ENCODE peak calls at places on chromosome 4, in seven cellular contexts. One of them, this sample, is unnamed. For H3K9me3 and H3K27me3, the result is how much of the 10 kb centered on the place peaks cover.

GRCh38 chr4:134944115-134944514 is 742.5 kb upstream of the PABPC4L start:
- DNase-seq in PC-9: no peak
- DNase-seq in IMR-90: no peak
- DNase-seq in CD4-positive, alpha-beta T cell: no peak
- DNase-seq in thyroid gland: no peak
- DNase-seq in body of pancreas: no peak
- DNase-seq in ovary: no peak
- DNase-seq in this sample: no peak

GRCh38 chr4:31917334-31917733 is 1197.2 kb downstream of the PCDH7 start:
- DNase-seq in PC-9: no peak
- DNase-seq in IMR-90: no peak
- DNase-seq in CD4-positive, alpha-beta T cell: no peak
- DNase-seq in thyroid gland: no peak
- DNase-seq in body of pancreas: no peak
- DNase-seq in ovary: no peak
- DNase-seq in this sample: no peak

GRCh38 chr4:86401826-86402225 is 42.0 kb upstream of the MAPK10 start:
- DNase-seq in PC-9: no peak
- DNase-seq in IMR-90: peak
- DNase-seq in CD4-positive, alpha-beta T cell: no peak
- DNase-seq in thyroid gland: no peak
- DNase-seq in body of pancreas: no peak
- DNase-seq in ovary: no peak
- DNase-seq in this sample: no peak

GRCh38 chr4:149145803-149146202 is 669.8 kb downstream of the IQCM start:
- DNase-seq in PC-9: no peak
- DNase-seq in IMR-90: peak
- DNase-seq in CD4-positive, alpha-beta T cell: no peak
- DNase-seq in thyroid gland: no peak
- DNase-seq in body of pancreas: no peak
- DNase-seq in ovary: no peak
- DNase-seq in this sample: no peak

GRCh38 chr4:139555705-139556070 is 331 bp downstream of the SETD7 start:
- DNase-seq in PC-9: no peak
- DNase-seq in IMR-90: no peak
- DNase-seq in CD4-positive, alpha-beta T cell: no peak
- DNase-seq in thyroid gland: peak
- DNase-seq in body of pancreas: peak
- DNase-seq in ovary: peak
- DNase-seq in this sample: peak

GRCh38 chr4:47662975-47663374 is 174.9 kb downstream of the CORIN start:
- DNase-seq in PC-9: no peak
- DNase-seq in IMR-90: no peak
- DNase-seq in CD4-positive, alpha-beta T cell: no peak
- DNase-seq in thyroid gland: no peak
- DNase-seq in body of pancreas: no peak
- DNase-seq in ovary: no peak
- DNase-seq in this sample: no peak

GRCh38 chr4:171524913-171525312 is 288.3 kb upstream of the GALNTL6 start:
- DNase-seq in PC-9: no peak
- DNase-seq in IMR-90: no peak
- DNase-seq in CD4-positive, alpha-beta T cell: no peak
- DNase-seq in thyroid gland: no peak
- DNase-seq in body of pancreas: no peak
- DNase-seq in ovary: no peak
- DNase-seq in this sample: no peak

GRCh38 chr4:138892483-138893386 is 122.8 kb upstream of the NOCT start:
- DNase-seq in PC-9: no peak
- DNase-seq in IMR-90: peak
- DNase-seq in CD4-positive, alpha-beta T cell: no peak
- DNase-seq in thyroid gland: no peak
- DNase-seq in body of pancreas: no peak
- DNase-seq in ovary: no peak
- DNase-seq in this sample: no peak

GRCh38 chr4:39124885-39125599 is 57.3 kb upstream of the WDR19 start:
- DNase-seq in PC-9: no peak
- DNase-seq in IMR-90: no peak
- DNase-seq in CD4-positive, alpha-beta T cell: no peak
- DNase-seq in thyroid gland: no peak
- DNase-seq in body of pancreas: no peak
- DNase-seq in ovary: no peak
- DNase-seq in this sample: no peak

GRCh38 chr4:54237770-54238169 is 8.7 kb downstream of the PDGFRA start:
- DNase-seq in PC-9: no peak
- DNase-seq in IMR-90: no peak
- DNase-seq in CD4-positive, alpha-beta T cell: no peak
- DNase-seq in thyroid gland: no peak
- DNase-seq in body of pancreas: no peak
- DNase-seq in ovary: no peak
- DNase-seq in this sample: no peak

GRCh38 chr4:37995299-37995821 is 35.2 kb downstream of the PTTG2 start:
- DNase-seq in PC-9: no peak
- DNase-seq in IMR-90: no peak
- DNase-seq in CD4-positive, alpha-beta T cell: no peak
- DNase-seq in thyroid gland: no peak
- DNase-seq in body of pancreas: no peak
- DNase-seq in ovary: no peak
- DNase-seq in this sample: no peak

GRCh38 chr4:158172558-158173258 is at the start of gene GASK1B:
- DNase-seq in PC-9: peak
- DNase-seq in IMR-90: peak
- DNase-seq in CD4-positive, alpha-beta T cell: no peak
- DNase-seq in thyroid gland: peak
- DNase-seq in body of pancreas: peak
- DNase-seq in ovary: peak
- DNase-seq in this sample: no peak

GRCh38 chr4:84384801-84385582 is 114.1 kb downstream of the NKX6-1 start:
- DNase-seq in PC-9: no peak
- DNase-seq in IMR-90: no peak
- DNase-seq in CD4-positive, alpha-beta T cell: no peak
- DNase-seq in thyroid gland: no peak
- DNase-seq in body of pancreas: no peak
- DNase-seq in ovary: no peak
- DNase-seq in this sample: no peak

GRCh38 chr4:6779667-6780565 is 2.6 kb upstream of the KIAA0232 start:
- DNase-seq in PC-9: peak
- DNase-seq in IMR-90: peak
- DNase-seq in CD4-positive, alpha-beta T cell: no peak
- DNase-seq in thyroid gland: no peak
- DNase-seq in body of pancreas: peak
- DNase-seq in ovary: no peak
- DNase-seq in this sample: no peak
- TF ChIP-seq CTCF in PC-9: no peak
- TF ChIP-seq CTCF in IMR-90: peak
- TF ChIP-seq CTCF in CD4-positive, alpha-beta T cell: no peak
- TF ChIP-seq CTCF in thyroid gland: no peak
- TF ChIP-seq CTCF in body of pancreas: no peak
- TF ChIP-seq CTCF in ovary: no peak
- TF ChIP-seq CTCF in this sample: no peak

DNA sequence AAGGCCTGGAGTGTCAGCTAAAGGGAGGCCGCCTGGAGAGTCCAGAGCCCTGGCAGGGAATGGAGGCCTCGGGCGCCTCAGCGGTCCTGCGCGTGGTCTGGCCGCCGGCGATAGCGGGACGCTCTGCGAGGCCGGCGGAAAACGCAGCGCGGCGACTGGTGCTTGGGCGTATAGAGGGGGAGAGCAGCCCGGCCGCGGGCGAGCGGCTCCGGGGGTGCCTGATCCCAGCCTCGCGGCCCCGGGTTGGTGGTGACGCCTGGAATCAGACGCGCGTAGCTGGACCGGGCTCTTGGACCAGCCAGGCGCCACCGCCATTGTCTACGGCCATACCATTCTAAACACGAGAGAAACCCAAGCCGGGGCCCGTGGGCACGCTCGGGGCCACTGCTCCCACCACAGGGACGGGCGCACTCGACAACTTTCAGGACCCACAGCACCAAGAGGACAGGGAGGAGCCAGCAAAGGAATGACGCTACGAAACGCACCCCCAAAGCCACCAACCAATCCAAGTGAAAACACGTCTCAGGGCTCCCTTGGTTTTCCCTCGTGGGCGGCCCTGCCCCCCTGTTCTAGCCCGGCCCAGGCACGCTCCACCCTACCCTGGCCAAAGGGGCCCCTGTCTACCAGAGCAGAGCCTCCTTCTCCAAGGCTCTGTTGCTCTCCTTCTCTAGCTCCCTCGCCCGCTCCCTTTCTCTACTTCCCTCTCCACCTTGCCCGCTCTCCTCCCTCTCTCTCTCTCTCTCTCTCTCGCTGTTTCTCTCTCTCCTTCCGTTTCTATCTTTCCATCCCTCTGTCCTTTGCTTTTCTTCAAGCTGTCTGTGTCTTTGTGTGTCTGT is 7.8 kb downstream of the FRG2 start:
- DNase-seq in PC-9: no peak
- DNase-seq in IMR-90: no peak
- DNase-seq in CD4-positive, alpha-beta T cell: no peak
- DNase-seq in thyroid gland: no peak
- DNase-seq in body of pancreas: no peak
- DNase-seq in ovary: no peak
- DNase-seq in this sample: no peak
- H3K9me3 ChIP-seq in PC-9: under half
- H3K9me3 ChIP-seq in IMR-90: under half
- H3K9me3 ChIP-seq in CD4-positive, alpha-beta T cell: under half
- H3K9me3 ChIP-seq in thyroid gland: under half
- H3K9me3 ChIP-seq in body of pancreas: under half
- H3K9me3 ChIP-seq in ovary: under half
- H3K9me3 ChIP-seq in this sample: under half

GRCh38 chr4:80266902-80267380 is 477 bp downstream of the FGF5 start:
- DNase-seq in PC-9: no peak
- DNase-seq in IMR-90: peak
- DNase-seq in CD4-positive, alpha-beta T cell: no peak
- DNase-seq in thyroid gland: no peak
- DNase-seq in body of pancreas: no peak
- DNase-seq in ovary: no peak
- DNase-seq in this sample: no peak
- H3K27me3 ChIP-seq in PC-9: under half
- H3K27me3 ChIP-seq in IMR-90: under half
- H3K27me3 ChIP-seq in CD4-positive, alpha-beta T cell: half or more
- H3K27me3 ChIP-seq in thyroid gland: under half
- H3K27me3 ChIP-seq in body of pancreas: under half
- H3K27me3 ChIP-seq in ovary: under half
- H3K27me3 ChIP-seq in this sample: under half

DNA sequence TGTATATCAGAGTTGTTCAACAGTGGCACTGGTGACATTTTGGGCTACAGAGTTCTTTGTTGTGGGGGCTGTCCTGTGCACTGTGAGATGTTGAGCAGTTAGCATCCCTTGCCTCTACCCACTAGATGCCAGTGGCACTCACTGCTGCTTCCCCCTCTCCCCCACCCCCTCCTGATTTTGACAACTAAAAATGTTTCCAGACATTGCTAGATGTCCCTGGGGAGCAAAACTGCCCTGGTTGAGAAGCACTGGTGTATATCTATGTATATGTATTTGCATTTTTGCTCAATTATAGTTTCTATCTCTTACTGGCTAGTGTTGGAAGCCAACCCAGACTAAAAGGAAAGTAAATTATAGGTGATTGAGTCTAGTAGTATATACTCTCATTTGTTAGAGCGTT is 2.4 kb downstream of the TMEM131L start:
- DNase-seq in PC-9: no peak
- DNase-seq in IMR-90: no peak
- DNase-seq in CD4-positive, alpha-beta T cell: no peak
- DNase-seq in thyroid gland: no peak
- DNase-seq in body of pancreas: no peak
- DNase-seq in ovary: no peak
- DNase-seq in this sample: no peak
- TF ChIP-seq CTCF in PC-9: no peak
- TF ChIP-seq CTCF in IMR-90: no peak
- TF ChIP-seq CTCF in CD4-positive, alpha-beta T cell: no peak
- TF ChIP-seq CTCF in thyroid gland: no peak
- TF ChIP-seq CTCF in body of pancreas: no peak
- TF ChIP-seq CTCF in ovary: no peak
- TF ChIP-seq CTCF in this sample: no peak

GRCh38 chr4:25223770-25224375 is 10.0 kb upstream of the PI4K2B start:
- DNase-seq in PC-9: no peak
- DNase-seq in IMR-90: peak
- DNase-seq in CD4-positive, alpha-beta T cell: no peak
- DNase-seq in thyroid gland: no peak
- DNase-seq in body of pancreas: no peak
- DNase-seq in ovary: no peak
- DNase-seq in this sample: no peak

GRCh38 chr4:25215506-25215905 is 18.3 kb upstream of the PI4K2B start:
- DNase-seq in PC-9: no peak
- DNase-seq in IMR-90: no peak
- DNase-seq in CD4-positive, alpha-beta T cell: no peak
- DNase-seq in thyroid gland: no peak
- DNase-seq in body of pancreas: no peak
- DNase-seq in ovary: no peak
- DNase-seq in this sample: no peak

GRCh38 chr4:25221377-25221776 is 12.5 kb upstream of the PI4K2B start:
- DNase-seq in PC-9: no peak
- DNase-seq in IMR-90: no peak
- DNase-seq in CD4-positive, alpha-beta T cell: no peak
- DNase-seq in thyroid gland: no peak
- DNase-seq in body of pancreas: no peak
- DNase-seq in ovary: no peak
- DNase-seq in this sample: no peak
- H3K9me3 ChIP-seq in PC-9: under half
- H3K9me3 ChIP-seq in IMR-90: under half
- H3K9me3 ChIP-seq in CD4-positive, alpha-beta T cell: half or more
- H3K9me3 ChIP-seq in thyroid gland: under half
- H3K9me3 ChIP-seq in body of pancreas: under half
- H3K9me3 ChIP-seq in ovary: under half
- H3K9me3 ChIP-seq in this sample: under half

GRCh38 chr4:110610620-110610939 is 12.3 kb downstream of the PITX2 start:
- DNase-seq in PC-9: no peak
- DNase-seq in IMR-90: no peak
- DNase-seq in CD4-positive, alpha-beta T cell: no peak
- DNase-seq in thyroid gland: no peak
- DNase-seq in body of pancreas: no peak
- DNase-seq in ovary: no peak
- DNase-seq in this sample: no peak

GRCh38 chr4:110609044-110609750 is 13.7 kb downstream of the PITX2 start:
- DNase-seq in PC-9: peak
- DNase-seq in IMR-90: no peak
- DNase-seq in CD4-positive, alpha-beta T cell: no peak
- DNase-seq in thyroid gland: no peak
- DNase-seq in body of pancreas: no peak
- DNase-seq in ovary: no peak
- DNase-seq in this sample: no peak

GRCh38 chr4:110612631-110613269 is 10.1 kb downstream of the PITX2 start:
- DNase-seq in PC-9: no peak
- DNase-seq in IMR-90: no peak
- DNase-seq in CD4-positive, alpha-beta T cell: no peak
- DNase-seq in thyroid gland: no peak
- DNase-seq in body of pancreas: no peak
- DNase-seq in ovary: no peak
- DNase-seq in this sample: no peak

GRCh38 chr4:110611968-110612447 is 10.9 kb downstream of the PITX2 start:
- DNase-seq in PC-9: no peak
- DNase-seq in IMR-90: no peak
- DNase-seq in CD4-positive, alpha-beta T cell: no peak
- DNase-seq in thyroid gland: no peak
- DNase-seq in body of pancreas: no peak
- DNase-seq in ovary: no peak
- DNase-seq in this sample: no peak

GRCh38 chr4:110610940-110611785 is 11.7 kb downstream of the PITX2 start:
- DNase-seq in PC-9: no peak
- DNase-seq in IMR-90: no peak
- DNase-seq in CD4-positive, alpha-beta T cell: no peak
- DNase-seq in thyroid gland: no peak
- DNase-seq in body of pancreas: no peak
- DNase-seq in ovary: no peak
- DNase-seq in this sample: no peak
- H3K27me3 ChIP-seq in PC-9: under half
- H3K27me3 ChIP-seq in IMR-90: half or more
- H3K27me3 ChIP-seq in CD4-positive, alpha-beta T cell: half or more
- H3K27me3 ChIP-seq in thyroid gland: under half
- H3K27me3 ChIP-seq in body of pancreas: under half
- H3K27me3 ChIP-seq in ovary: under half
- H3K27me3 ChIP-seq in this sample: under half